ENCODE peak calls at places on chromosome 17, in nine cellular contexts. One of them, this sample, is unnamed. For H3K4me1, the result is how much of the 10 kb centered on the place peaks cover.

GRCh38 chr17:80068301-80069160 is 32.1 kb downstream of the CCDC40 start:
- DNase-seq in PC-3: peak
- DNase-seq in ascending aorta: peak
- DNase-seq in HCT116: no peak
- DNase-seq in body of pancreas: peak
- DNase-seq in fibroblast of lung: peak
- DNase-seq in CD8-positive, alpha-beta T cell: no peak
- DNase-seq in esophagus squamous epithelium: no peak
- DNase-seq in prostate gland: peak
- DNase-seq in this sample: peak

GRCh38 chr17:67491009-67491677 is 114.1 kb downstream of the PITPNC1 start:
- DNase-seq in PC-3: no peak
- DNase-seq in ascending aorta: peak
- DNase-seq in HCT116: peak
- DNase-seq in body of pancreas: peak
- DNase-seq in fibroblast of lung: peak
- DNase-seq in CD8-positive, alpha-beta T cell: peak
- DNase-seq in esophagus squamous epithelium: no peak
- DNase-seq in prostate gland: peak
- DNase-seq in this sample: peak

GRCh38 chr17:67049025-67049739 is 4.8 kb downstream of the CACNG1 start:
- DNase-seq in PC-3: no peak
- DNase-seq in ascending aorta: no peak
- DNase-seq in HCT116: no peak
- DNase-seq in body of pancreas: no peak
- DNase-seq in fibroblast of lung: no peak
- DNase-seq in CD8-positive, alpha-beta T cell: no peak
- DNase-seq in esophagus squamous epithelium: no peak
- DNase-seq in prostate gland: no peak
- DNase-seq in this sample: no peak

GRCh38 chr17:1561420-1562177 is 993 bp downstream of the PITPNA start:
- DNase-seq in PC-3: peak
- DNase-seq in ascending aorta: no peak
- DNase-seq in HCT116: no peak
- DNase-seq in body of pancreas: peak
- DNase-seq in fibroblast of lung: peak
- DNase-seq in CD8-positive, alpha-beta T cell: peak
- DNase-seq in esophagus squamous epithelium: no peak
- DNase-seq in prostate gland: no peak
- DNase-seq in this sample: no peak

GRCh38 chr17:1629647-1630310 is 1.1 kb upstream of the SLC43A2 start:
- DNase-seq in PC-3: peak
- DNase-seq in ascending aorta: peak
- DNase-seq in HCT116: peak
- DNase-seq in body of pancreas: peak
- DNase-seq in fibroblast of lung: no peak
- DNase-seq in CD8-positive, alpha-beta T cell: peak
- DNase-seq in esophagus squamous epithelium: no peak
- DNase-seq in prostate gland: peak
- DNase-seq in this sample: peak

GRCh38 chr17:59427996-59428395 is 96.5 kb downstream of the YPEL2 start:
- DNase-seq in PC-3: no peak
- DNase-seq in ascending aorta: no peak
- DNase-seq in HCT116: no peak
- DNase-seq in body of pancreas: no peak
- DNase-seq in fibroblast of lung: no peak
- DNase-seq in CD8-positive, alpha-beta T cell: no peak
- DNase-seq in esophagus squamous epithelium: no peak
- DNase-seq in prostate gland: no peak
- DNase-seq in this sample: no peak

GRCh38 chr17:42562845-42563509 is 1.0 kb downstream of the COASY start:
- DNase-seq in PC-3: no peak
- DNase-seq in ascending aorta: no peak
- DNase-seq in HCT116: no peak
- DNase-seq in body of pancreas: peak
- DNase-seq in fibroblast of lung: peak
- DNase-seq in CD8-positive, alpha-beta T cell: no peak
- DNase-seq in esophagus squamous epithelium: no peak
- DNase-seq in prostate gland: no peak
- DNase-seq in this sample: no peak

GRCh38 chr17:2138318-2138717 is 83.4 kb downstream of the HIC1 start:
- DNase-seq in PC-3: no peak
- DNase-seq in ascending aorta: no peak
- DNase-seq in HCT116: no peak
- DNase-seq in body of pancreas: no peak
- DNase-seq in fibroblast of lung: peak
- DNase-seq in CD8-positive, alpha-beta T cell: no peak
- DNase-seq in esophagus squamous epithelium: no peak
- DNase-seq in prostate gland: no peak
- DNase-seq in this sample: no peak

GRCh38 chr17:21352221-21352980 is 23.8 kb upstream of the KCNJ12 start:
- DNase-seq in PC-3: no peak
- DNase-seq in ascending aorta: no peak
- DNase-seq in HCT116: no peak
- DNase-seq in body of pancreas: no peak
- DNase-seq in fibroblast of lung: no peak
- DNase-seq in CD8-positive, alpha-beta T cell: no peak
- DNase-seq in esophagus squamous epithelium: no peak
- DNase-seq in prostate gland: no peak
- DNase-seq in this sample: no peak

GRCh38 chr17:82241183-82241925 is 12.5 kb downstream of the SLC16A3 start:
- DNase-seq in PC-3: peak
- DNase-seq in ascending aorta: peak
- DNase-seq in HCT116: no peak
- DNase-seq in body of pancreas: no peak
- DNase-seq in fibroblast of lung: peak
- DNase-seq in CD8-positive, alpha-beta T cell: no peak
- DNase-seq in esophagus squamous epithelium: no peak
- DNase-seq in prostate gland: peak
- DNase-seq in this sample: peak

GRCh38 chr17:72471296-72471695 is 350.5 kb downstream of the SOX9 start:
- DNase-seq in PC-3: no peak
- DNase-seq in ascending aorta: no peak
- DNase-seq in HCT116: no peak
- DNase-seq in body of pancreas: no peak
- DNase-seq in fibroblast of lung: no peak
- DNase-seq in CD8-positive, alpha-beta T cell: no peak
- DNase-seq in esophagus squamous epithelium: no peak
- DNase-seq in prostate gland: no peak
- DNase-seq in this sample: no peak

GRCh38 chr17:79668344-79669250 is 57.7 kb upstream of the RBFOX3 start:
- DNase-seq in PC-3: no peak
- DNase-seq in ascending aorta: no peak
- DNase-seq in HCT116: no peak
- DNase-seq in body of pancreas: no peak
- DNase-seq in fibroblast of lung: no peak
- DNase-seq in CD8-positive, alpha-beta T cell: no peak
- DNase-seq in esophagus squamous epithelium: no peak
- DNase-seq in prostate gland: no peak
- DNase-seq in this sample: no peak

GRCh38 chr17:40857535-40857934 is 9.5 kb downstream of the KRT12 start:
- DNase-seq in PC-3: no peak
- DNase-seq in ascending aorta: no peak
- DNase-seq in HCT116: no peak
- DNase-seq in body of pancreas: no peak
- DNase-seq in fibroblast of lung: peak
- DNase-seq in CD8-positive, alpha-beta T cell: no peak
- DNase-seq in esophagus squamous epithelium: no peak
- DNase-seq in prostate gland: no peak
- DNase-seq in this sample: no peak

GRCh38 chr17:40859536-40859935 is 7.5 kb downstream of the KRT12 start:
- DNase-seq in PC-3: no peak
- DNase-seq in ascending aorta: no peak
- DNase-seq in HCT116: no peak
- DNase-seq in body of pancreas: no peak
- DNase-seq in fibroblast of lung: no peak
- DNase-seq in CD8-positive, alpha-beta T cell: no peak
- DNase-seq in esophagus squamous epithelium: no peak
- DNase-seq in prostate gland: no peak
- DNase-seq in this sample: no peak

GRCh38 chr17:40864661-40865380 is 2.2 kb downstream of the KRT12 start:
- DNase-seq in PC-3: no peak
- DNase-seq in ascending aorta: no peak
- DNase-seq in HCT116: no peak
- DNase-seq in body of pancreas: no peak
- DNase-seq in fibroblast of lung: no peak
- DNase-seq in CD8-positive, alpha-beta T cell: no peak
- DNase-seq in esophagus squamous epithelium: no peak
- DNase-seq in prostate gland: no peak
- DNase-seq in this sample: no peak

GRCh38 chr17:40866838-40867237 is at the start of gene KRT12:
- DNase-seq in PC-3: no peak
- DNase-seq in ascending aorta: no peak
- DNase-seq in HCT116: no peak
- DNase-seq in body of pancreas: no peak
- DNase-seq in fibroblast of lung: no peak
- DNase-seq in CD8-positive, alpha-beta T cell: no peak
- DNase-seq in esophagus squamous epithelium: no peak
- DNase-seq in prostate gland: no peak
- DNase-seq in this sample: no peak

GRCh38 chr17:40862985-40863733 is 3.9 kb downstream of the KRT12 start:
- DNase-seq in PC-3: no peak
- DNase-seq in ascending aorta: no peak
- DNase-seq in HCT116: no peak
- DNase-seq in body of pancreas: no peak
- DNase-seq in fibroblast of lung: no peak
- DNase-seq in CD8-positive, alpha-beta T cell: no peak
- DNase-seq in esophagus squamous epithelium: no peak
- DNase-seq in prostate gland: no peak
- DNase-seq in this sample: no peak
- TF ChIP-seq CTCF in PC-3: no peak
- TF ChIP-seq CTCF in ascending aorta: no peak
- TF ChIP-seq CTCF in HCT116: no peak
- TF ChIP-seq CTCF in body of pancreas: no peak
- TF ChIP-seq CTCF in fibroblast of lung: peak
- TF ChIP-seq CTCF in CD8-positive, alpha-beta T cell: no peak
- TF ChIP-seq CTCF in esophagus squamous epithelium: no peak
- TF ChIP-seq CTCF in prostate gland: no peak
- TF ChIP-seq CTCF in this sample: no peak

DNA sequence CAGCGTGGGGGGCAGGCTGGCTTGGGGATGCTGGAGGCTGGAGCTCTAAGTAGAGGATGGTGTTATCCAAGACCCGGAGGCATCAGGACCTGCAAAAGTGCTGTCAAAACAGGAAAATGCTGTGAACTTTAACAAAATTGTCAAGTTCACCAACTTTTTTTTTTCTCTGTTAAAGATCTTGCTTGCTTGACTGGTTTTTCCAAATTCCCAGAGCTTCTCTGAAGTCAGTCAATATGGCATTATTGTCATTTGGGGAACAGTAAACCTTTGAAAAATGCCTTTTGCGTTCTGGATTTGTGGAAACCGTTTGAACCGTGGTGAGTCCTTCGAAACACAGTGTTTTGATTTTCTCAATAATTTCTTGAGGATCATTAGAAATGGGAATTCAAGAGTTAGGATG is 189.6 kb upstream of the NLRP1 start:
- DNase-seq in PC-3: no peak
- DNase-seq in ascending aorta: no peak
- DNase-seq in HCT116: no peak
- DNase-seq in body of pancreas: no peak
- DNase-seq in fibroblast of lung: no peak
- DNase-seq in CD8-positive, alpha-beta T cell: no peak
- DNase-seq in esophagus squamous epithelium: no peak
- DNase-seq in prostate gland: no peak
- DNase-seq in this sample: no peak
- H3K4me1 ChIP-seq in PC-3: under half
- H3K4me1 ChIP-seq in ascending aorta: under half
- H3K4me1 ChIP-seq in HCT116: under half
- H3K4me1 ChIP-seq in body of pancreas: under half
- H3K4me1 ChIP-seq in fibroblast of lung: under half
- H3K4me1 ChIP-seq in CD8-positive, alpha-beta T cell: under half
- H3K4me1 ChIP-seq in esophagus squamous epithelium: under half
- H3K4me1 ChIP-seq in prostate gland: under half
- H3K4me1 ChIP-seq in this sample: under half

DNA sequence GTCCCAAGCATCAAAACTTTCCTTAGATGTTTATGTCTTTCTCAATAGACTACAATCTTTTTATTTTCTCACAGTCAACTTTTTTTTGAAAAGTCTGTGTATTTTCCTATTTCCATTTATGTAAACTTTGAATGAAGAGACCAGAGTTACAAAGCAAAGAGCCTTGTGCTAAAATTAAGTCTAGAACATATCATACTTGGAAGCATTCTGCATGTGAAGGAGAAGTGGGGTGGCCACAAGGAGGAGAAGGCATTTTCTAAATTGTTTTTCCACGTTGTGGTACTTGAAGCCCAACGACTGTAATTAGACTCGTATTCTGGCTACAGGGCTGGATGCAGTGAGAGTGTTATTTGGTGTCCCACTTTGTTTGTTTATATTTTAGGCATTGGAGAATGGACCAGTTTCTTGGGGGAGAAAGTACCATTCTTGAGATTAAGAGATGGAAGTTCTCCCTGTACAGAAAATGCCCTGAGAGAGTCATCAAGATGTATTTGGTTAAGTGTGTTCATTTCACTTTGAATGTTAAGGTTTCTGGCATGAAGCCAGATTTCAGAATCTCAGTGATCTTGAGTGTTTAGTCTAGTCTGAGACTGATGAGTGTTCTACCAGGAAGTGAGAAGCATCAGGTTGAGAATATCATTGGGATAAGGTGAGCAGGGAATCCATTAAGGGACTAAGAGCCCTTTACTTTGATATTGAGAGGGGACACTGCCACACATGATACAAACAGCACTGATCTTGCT is 71.6 kb downstream of the MAP2K6 start:
- DNase-seq in PC-3: no peak
- DNase-seq in ascending aorta: no peak
- DNase-seq in HCT116: no peak
- DNase-seq in body of pancreas: no peak
- DNase-seq in fibroblast of lung: peak
- DNase-seq in CD8-positive, alpha-beta T cell: no peak
- DNase-seq in esophagus squamous epithelium: no peak
- DNase-seq in prostate gland: no peak
- DNase-seq in this sample: no peak
- H3K4me3 ChIP-seq in PC-3: no peak
- H3K4me3 ChIP-seq in ascending aorta: no peak
- H3K4me3 ChIP-seq in HCT116: no peak
- H3K4me3 ChIP-seq in body of pancreas: no peak
- H3K4me3 ChIP-seq in fibroblast of lung: no peak
- H3K4me3 ChIP-seq in CD8-positive, alpha-beta T cell: no peak
- H3K4me3 ChIP-seq in esophagus squamous epithelium: no peak
- H3K4me3 ChIP-seq in prostate gland: no peak
- H3K4me3 ChIP-seq in this sample: no peak

DNA sequence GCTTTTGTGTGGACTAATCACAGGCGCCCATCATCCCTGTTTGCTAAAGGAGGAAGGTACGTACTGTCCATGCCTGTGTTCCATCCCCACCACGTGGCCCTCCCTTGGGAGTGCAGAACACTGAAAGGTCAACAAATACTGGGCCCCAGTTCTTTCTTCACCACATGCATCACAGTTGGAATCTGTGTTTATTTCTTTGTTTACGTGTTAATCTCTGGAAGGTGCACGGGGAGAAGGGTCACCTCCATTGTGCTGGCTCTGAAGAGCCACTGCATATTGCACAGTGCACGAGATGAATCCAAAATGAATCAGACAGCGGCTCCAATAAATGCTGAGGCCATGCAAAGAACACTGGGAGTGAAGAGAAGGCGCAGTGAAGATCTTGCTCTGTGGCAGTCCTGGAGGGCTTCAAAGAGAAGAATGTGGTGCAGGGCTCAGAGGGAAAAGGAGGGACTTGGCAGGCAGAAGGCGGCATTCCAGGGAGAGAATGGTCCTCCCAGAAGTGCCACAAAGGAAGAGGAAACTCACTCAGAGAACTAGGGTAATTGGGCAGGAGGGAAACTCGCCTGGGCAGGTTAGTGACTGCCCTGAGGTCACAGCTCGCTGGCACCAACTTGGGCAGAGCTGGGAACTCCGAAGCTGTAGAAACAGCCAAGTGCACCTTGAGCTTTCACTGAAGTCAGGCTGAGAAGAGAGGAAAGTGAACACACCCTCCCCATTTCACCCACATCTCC is 3.7 kb downstream of the RPH3AL start:
- DNase-seq in PC-3: no peak
- DNase-seq in ascending aorta: no peak
- DNase-seq in HCT116: no peak
- DNase-seq in body of pancreas: peak
- DNase-seq in fibroblast of lung: no peak
- DNase-seq in CD8-positive, alpha-beta T cell: no peak
- DNase-seq in esophagus squamous epithelium: no peak
- DNase-seq in prostate gland: peak
- DNase-seq in this sample: peak
- TF ChIP-seq CTCF in PC-3: no peak
- TF ChIP-seq CTCF in ascending aorta: no peak
- TF ChIP-seq CTCF in HCT116: no peak
- TF ChIP-seq CTCF in body of pancreas: no peak
- TF ChIP-seq CTCF in fibroblast of lung: no peak
- TF ChIP-seq CTCF in CD8-positive, alpha-beta T cell: no peak
- TF ChIP-seq CTCF in esophagus squamous epithelium: no peak
- TF ChIP-seq CTCF in prostate gland: no peak
- TF ChIP-seq CTCF in this sample: no peak